ENCODE peak calls at places on chromosomes 16 and 17, in six cellular contexts. One of them, this sample, is unnamed.

GRCh38 chr17:71127416-71127815 is 958.1 kb downstream of the KCNJ2 start:
- DNase-seq in stimulated activated CD4-positive, alpha-beta T cell treated with anti-CD3 and anti-CD28 coated beads, Interleukin-4, amount 100 ng/mL, for 24 hours: no peak
- DNase-seq in DMS153: no peak
- DNase-seq in AG20443: no peak
- DNase-seq in immature natural killer cell: no peak
- DNase-seq in activated T-helper 1 cell treated with Interleukin-2 at 50 U/mL for 16 hours: no peak
- DNase-seq in this sample: no peak

GRCh38 chr16:74477226-74477625 is 55.9 kb upstream of the CLEC18B start:
- DNase-seq in stimulated activated CD4-positive, alpha-beta T cell treated with anti-CD3 and anti-CD28 coated beads, Interleukin-4, amount 100 ng/mL, for 24 hours: no peak
- DNase-seq in DMS153: no peak
- DNase-seq in AG20443: no peak
- DNase-seq in immature natural killer cell: no peak
- DNase-seq in activated T-helper 1 cell treated with Interleukin-2 at 50 U/mL for 16 hours: no peak
- DNase-seq in this sample: no peak

GRCh38 chr17:22669721-22670120 is 977.4 kb downstream of the KCNJ18 start:
- DNase-seq in stimulated activated CD4-positive, alpha-beta T cell treated with anti-CD3 and anti-CD28 coated beads, Interleukin-4, amount 100 ng/mL, for 24 hours: no peak
- DNase-seq in DMS153: no peak
- DNase-seq in AG20443: no peak
- DNase-seq in immature natural killer cell: no peak
- DNase-seq in activated T-helper 1 cell treated with Interleukin-2 at 50 U/mL for 16 hours: no peak
- DNase-seq in this sample: no peak

GRCh38 chr17:61878520-61878919 is 15.2 kb upstream of the BRIP1 start:
- DNase-seq in stimulated activated CD4-positive, alpha-beta T cell treated with anti-CD3 and anti-CD28 coated beads, Interleukin-4, amount 100 ng/mL, for 24 hours: no peak
- DNase-seq in DMS153: no peak
- DNase-seq in AG20443: no peak
- DNase-seq in immature natural killer cell: no peak
- DNase-seq in activated T-helper 1 cell treated with Interleukin-2 at 50 U/mL for 16 hours: no peak
- DNase-seq in this sample: no peak

GRCh38 chr16:74320707-74321106 is 24.1 kb downstream of the PSMD7 start:
- DNase-seq in stimulated activated CD4-positive, alpha-beta T cell treated with anti-CD3 and anti-CD28 coated beads, Interleukin-4, amount 100 ng/mL, for 24 hours: no peak
- DNase-seq in DMS153: no peak
- DNase-seq in AG20443: no peak
- DNase-seq in immature natural killer cell: no peak
- DNase-seq in activated T-helper 1 cell treated with Interleukin-2 at 50 U/mL for 16 hours: no peak
- DNase-seq in this sample: no peak

GRCh38 chr17:75526555-75527270 is 1.2 kb downstream of the LLGL2 start:
- DNase-seq in stimulated activated CD4-positive, alpha-beta T cell treated with anti-CD3 and anti-CD28 coated beads, Interleukin-4, amount 100 ng/mL, for 24 hours: no peak
- DNase-seq in DMS153: no peak
- DNase-seq in AG20443: no peak
- DNase-seq in immature natural killer cell: no peak
- DNase-seq in activated T-helper 1 cell treated with Interleukin-2 at 50 U/mL for 16 hours: no peak
- DNase-seq in this sample: peak

GRCh38 chr17:34487616-34488015 is 91.8 kb upstream of the TMEM132E start:
- DNase-seq in stimulated activated CD4-positive, alpha-beta T cell treated with anti-CD3 and anti-CD28 coated beads, Interleukin-4, amount 100 ng/mL, for 24 hours: no peak
- DNase-seq in DMS153: no peak
- DNase-seq in AG20443: no peak
- DNase-seq in immature natural killer cell: no peak
- DNase-seq in activated T-helper 1 cell treated with Interleukin-2 at 50 U/mL for 16 hours: no peak
- DNase-seq in this sample: no peak

GRCh38 chr16:86011532-86011931 is 112.6 kb downstream of the IRF8 start:
- DNase-seq in stimulated activated CD4-positive, alpha-beta T cell treated with anti-CD3 and anti-CD28 coated beads, Interleukin-4, amount 100 ng/mL, for 24 hours: no peak
- DNase-seq in DMS153: no peak
- DNase-seq in AG20443: no peak
- DNase-seq in immature natural killer cell: no peak
- DNase-seq in activated T-helper 1 cell treated with Interleukin-2 at 50 U/mL for 16 hours: no peak
- DNase-seq in this sample: no peak

GRCh38 chr17:61385091-61385868 is 14.4 kb upstream of the TBX2 start:
- DNase-seq in stimulated activated CD4-positive, alpha-beta T cell treated with anti-CD3 and anti-CD28 coated beads, Interleukin-4, amount 100 ng/mL, for 24 hours: no peak
- DNase-seq in DMS153: no peak
- DNase-seq in AG20443: no peak
- DNase-seq in immature natural killer cell: no peak
- DNase-seq in activated T-helper 1 cell treated with Interleukin-2 at 50 U/mL for 16 hours: no peak
- DNase-seq in this sample: no peak